ENCODE peak calls at places on chromosomes 11 and 22, in nine cellular contexts. R is keratinocyte, Q is PC-3, O is uterus, X is prostate gland, V is cardiac muscle cell, H is GM23338, U is esophagus muscularis mucosa, F is heart left ventricle. P is an unnamed sample.

GRCh38 chr11:15716550-15716949 is 601.8 kb downstream of the INSC start:
- DNase-seq in Q (peak; percentile 3), R (no peak), U (no peak), V (peak; percentile 11), H (no peak), F (no peak), O (no peak), X (no peak), P (peak; percentile 57)

GRCh38 chr11:55648027-55648426 is at the start of gene OR4S2:
- DNase-seq in O (no peak), R (no peak), U (no peak), X (no peak), V (no peak), H (no peak), F (no peak), Q (no peak), P (no peak)

GRCh38 chr22:33210129-33210784 is 152.1 kb upstream of the SYN3 start:
- DNase-seq in X (no peak), Q (peak; percentile 46), U (no peak), V (peak; percentile 48), R (no peak), F (no peak), O (no peak), H (peak; percentile 87), P (no peak)

GRCh38 chr11:115525600-115526006 is 21.4 kb upstream of the CADM1 start:
- DNase-seq in O (no peak), R (no peak), Q (no peak), U (no peak), H (no peak), F (no peak), X (no peak), V (no peak), P (no peak)

GRCh38 chr11:43892851-43893250 is 12.2 kb downstream of the ALKBH3 start:
- DNase-seq in O (no peak), H (no peak), V (no peak), U (no peak), X (no peak), Q (no peak), R (no peak), F (no peak), P (no peak)

GRCh38 chr11:109062445-109062844 is 359.5 kb upstream of the C11orf87 start:
- DNase-seq in Q (no peak), O (no peak), U (no peak), R (no peak), H (no peak), V (peak; percentile 27), F (no peak), X (no peak), P (no peak)

GRCh38 chr11:120748485-120748814 is 236.9 kb downstream of the GRIK4 start:
- DNase-seq in V (no peak), U (no peak), H (no peak), F (no peak), X (no peak), Q (no peak), R (no peak), O (no peak), P (no peak)

GRCh38 chr11:32052218-32052617 is 38.7 kb upstream of the RCN1 start:
- DNase-seq in H (peak; percentile 73), O (peak; percentile 45), U (no peak), F (no peak), R (no peak), Q (peak; percentile 74), X (peak; percentile 48), V (peak; percentile 76), P (peak; percentile 27)

GRCh38 chr22:30649430-30650007 is 13.9 kb downstream of the SLC35E4 start:
- DNase-seq in R (no peak), X (no peak), Q (peak; percentile 90), U (no peak), H (no peak), O (peak; percentile 25), V (peak; percentile 46), F (peak; percentile 37), P (peak; percentile 62)

GRCh38 chr11:45087301-45087700 is 59.1 kb upstream of the PRDM11 start:
- DNase-seq in X (no peak), Q (no peak), H (no peak), F (peak; percentile 75), U (no peak), O (no peak), R (no peak), V (no peak), P (no peak)

GRCh38 chr11:104060004-104060403 is 23.6 kb downstream of the DDI1 start:
- DNase-seq in V (peak; percentile 40), Q (no peak), U (no peak), R (no peak), X (no peak), O (no peak), H (no peak), F (no peak), P (no peak)

GRCh38 chr11:94521684-94522083 is 9.4 kb downstream of the C11orf97 start:
- DNase-seq in Q (peak; percentile 56), O (no peak), R (no peak), X (no peak), H (peak; percentile 74), U (no peak), V (peak; percentile 40), F (no peak), P (no peak)

GRCh38 chr22:17858033-17858432 is 83.8 kb upstream of the BID start:
- DNase-seq in V (no peak), X (no peak), U (no peak), Q (no peak), R (peak; percentile 35), O (no peak), F (no peak), H (no peak), P (no peak)

GRCh38 chr22:21044931-21045584 is 688 bp upstream of the LRRC74B start:
- DNase-seq in O (no peak), X (no peak), Q (peak; percentile 15), F (no peak), H (peak; percentile 28), V (peak; percentile 71), R (no peak), U (no peak), P (peak; percentile 86)

GRCh38 chr11:83033972-83034672 is 37.6 kb downstream of the RAB30 start:
- DNase-seq in X (no peak), V (peak; percentile 78), F (peak; percentile 66), O (peak; percentile 56), Q (peak; percentile 73), U (no peak), R (no peak), H (peak; percentile 31), P (peak; percentile 78)

GRCh38 chr22:38213319-38214247 is 11.8 kb downstream of the MAFF start:
- DNase-seq in V (no peak), F (no peak), O (no peak), X (no peak), H (peak; percentile 47), R (no peak), U (no peak), Q (no peak), P (no peak)

GRCh38 chr11:1939006-1939626 is 8.0 kb upstream of the MRPL23 start:
- DNase-seq in U (no peak), O (peak; percentile 66), R (no peak), Q (no peak), X (no peak), V (peak; percentile 29), F (peak; percentile 37), H (no peak), P (peak; percentile 59)

GRCh38 chr22:46761017-46761416 is 1.4 kb upstream of the TBC1D22A start:
- DNase-seq in Q (no peak), H (no peak), X (no peak), U (no peak), V (no peak), F (no peak), R (no peak), O (no peak), P (no peak)

GRCh38 chr11:117618956-117619355 is 178.1 kb downstream of the DSCAML1 start:
- DNase-seq in O (no peak), Q (no peak), X (no peak), V (peak; percentile 2), U (no peak), H (peak; percentile 82), R (no peak), F (no peak), P (no peak)

GRCh38 chr22:32313532-32313931 is 44.1 kb upstream of the RFPL3 start:
- DNase-seq in R (no peak), F (no peak), V (no peak), Q (no peak), H (no peak), X (no peak), U (peak; percentile 57), O (no peak), P (no peak)

GRCh38 chr11:13009921-13010736 is 1.0 kb downstream of the RASSF10 start:
- DNase-seq in Q (no peak), R (no peak), U (peak; percentile 79), X (no peak), O (no peak), H (peak; percentile 68), F (no peak), V (peak; percentile 43), P (peak; percentile 16)

GRCh38 chr11:100719809-100720221 is 32.7 kb downstream of the ARHGAP42 start:
- DNase-seq in U (no peak), Q (peak; percentile 94), R (no peak), H (peak; percentile 63), V (peak; percentile 92), O (peak; percentile 70), F (peak; percentile 54), X (peak; percentile 63), P (peak; percentile 48)

GRCh38 chr11:9834281-9834680 is 170.4 kb downstream of the SWAP70 start:
- DNase-seq in R (no peak), O (no peak), F (no peak), Q (no peak), X (no peak), H (no peak), V (peak; percentile 55), U (no peak), P (no peak)

GRCh38 chr11:7671807-7672206 is 1.5 kb downstream of the CYB5R2 start:
- DNase-seq in V (no peak), F (no peak), X (no peak), O (no peak), U (no peak), Q (no peak), R (no peak), H (no peak), P (no peak)
- H3K27ac ChIP-seq in V (no peak overlapping the region), F (no peak overlapping the region), X (no peak overlapping the region), O (no peak overlapping the region), U (no peak overlapping the region), Q (peak overlapping the region; percentile 37), R (peak overlapping the region; percentile 58), H (no peak overlapping the region), P (no peak overlapping the region)

GRCh38 chr11:92820860-92821259 is 148.6 kb upstream of the MTNR1B start:
- DNase-seq in H (no peak), X (no peak), Q (no peak), R (no peak), V (no peak), O (no peak), F (no peak), U (no peak), P (no peak)
- H3K36me3 ChIP-seq in H (no peaks in the 10 kb centered on the region), X (no peaks in the 10 kb centered on the region), Q (no peaks in the 10 kb centered on the region), R (no peaks in the 10 kb centered on the region), V (no peaks in the 10 kb centered on the region), O (no peaks in the 10 kb centered on the region), F (no peaks in the 10 kb centered on the region), U (no peaks in the 10 kb centered on the region), P (no peaks in the 10 kb centered on the region)

GRCh38 chr11:71120346-71120963 is 131.9 kb downstream of the SHANK2 start:
- DNase-seq in H (peak; percentile 94), O (no peak), F (no peak), R (no peak), V (peak; percentile 8), X (peak; percentile 53), Q (peak; percentile 67), U (no peak), P (no peak)
- TF ChIP-seq CTCF in H (peak; percentile 91), O (no peak), F (no peak), R (peak; percentile 56), V (peak; percentile 27), X (no peak), Q (peak; percentile 69), U (peak; percentile 2), P (no peak)

GRCh38 chr11:46369458-46370152 is 11.9 kb upstream of the MDK start:
- DNase-seq in F (peak; percentile 55), V (peak; percentile 84), O (peak; percentile 49), X (no peak), U (no peak), Q (peak; percentile 66), R (no peak), H (peak; percentile 92), P (no peak)
- H3K27ac ChIP-seq in F (no peak overlapping the region), V (no peak overlapping the region), O (no peak overlapping the region), X (no peak overlapping the region), U (no peak overlapping the region), Q (no peak overlapping the region), R (no peak overlapping the region), H (peak overlapping the region; percentile 39), P (no peak overlapping the region)